ENCODE peak calls at places on chromosomes 16 and 17, in ten cellular contexts. One of them, this sample, is unnamed.

GRCh38 chr17:28549274-28550132 is 2.9 kb downstream of the UNC119 start:
- DNase-seq in NCI-H1092: no peak
- DNase-seq in GM19239: peak
- DNase-seq in CD4-positive, CD25-positive, alpha-beta regulatory T cell: peak
- DNase-seq in effector CD4-positive, alpha-beta T cell: peak
- DNase-seq in GDM1: no peak
- DNase-seq in NCI-H2081: no peak
- DNase-seq in activated CD4-positive, CD25-positive, alpha-beta regulatory T cell: peak
- DNase-seq in progenitor cell of endocrine pancreas: no peak
- DNase-seq in colonic mucosa: no peak
- DNase-seq in this sample: no peak

GRCh38 chr16:30715777-30716445 is 16.9 kb downstream of the SRCAP start:
- DNase-seq in NCI-H1092: no peak
- DNase-seq in GM19239: no peak
- DNase-seq in CD4-positive, CD25-positive, alpha-beta regulatory T cell: peak
- DNase-seq in effector CD4-positive, alpha-beta T cell: peak
- DNase-seq in GDM1: no peak
- DNase-seq in NCI-H2081: no peak
- DNase-seq in activated CD4-positive, CD25-positive, alpha-beta regulatory T cell: no peak
- DNase-seq in progenitor cell of endocrine pancreas: no peak
- DNase-seq in colonic mucosa: no peak
- DNase-seq in this sample: no peak

GRCh38 chr17:77319211-77320031 is 178.7 kb downstream of the SEC14L1 start:
- DNase-seq in NCI-H1092: no peak
- DNase-seq in GM19239: peak
- DNase-seq in CD4-positive, CD25-positive, alpha-beta regulatory T cell: no peak
- DNase-seq in effector CD4-positive, alpha-beta T cell: peak
- DNase-seq in GDM1: peak
- DNase-seq in NCI-H2081: no peak
- DNase-seq in activated CD4-positive, CD25-positive, alpha-beta regulatory T cell: no peak
- DNase-seq in progenitor cell of endocrine pancreas: no peak
- DNase-seq in colonic mucosa: peak
- DNase-seq in this sample: peak

GRCh38 chr17:19762515-19762961 is 14.4 kb upstream of the ALDH3A1 start:
- DNase-seq in NCI-H1092: peak
- DNase-seq in GM19239: peak
- DNase-seq in CD4-positive, CD25-positive, alpha-beta regulatory T cell: peak
- DNase-seq in effector CD4-positive, alpha-beta T cell: peak
- DNase-seq in GDM1: peak
- DNase-seq in NCI-H2081: no peak
- DNase-seq in activated CD4-positive, CD25-positive, alpha-beta regulatory T cell: peak
- DNase-seq in progenitor cell of endocrine pancreas: peak
- DNase-seq in colonic mucosa: peak
- DNase-seq in this sample: peak

GRCh38 chr17:78812849-78813248 is 27.8 kb downstream of the USP36 start:
- DNase-seq in NCI-H1092: no peak
- DNase-seq in GM19239: no peak
- DNase-seq in CD4-positive, CD25-positive, alpha-beta regulatory T cell: no peak
- DNase-seq in effector CD4-positive, alpha-beta T cell: no peak
- DNase-seq in GDM1: no peak
- DNase-seq in NCI-H2081: no peak
- DNase-seq in activated CD4-positive, CD25-positive, alpha-beta regulatory T cell: no peak
- DNase-seq in progenitor cell of endocrine pancreas: no peak
- DNase-seq in colonic mucosa: no peak
- DNase-seq in this sample: no peak

GRCh38 chr17:79628861-79629547 is 18.2 kb upstream of the RBFOX3 start:
- DNase-seq in NCI-H1092: no peak
- DNase-seq in GM19239: no peak
- DNase-seq in CD4-positive, CD25-positive, alpha-beta regulatory T cell: no peak
- DNase-seq in effector CD4-positive, alpha-beta T cell: no peak
- DNase-seq in GDM1: no peak
- DNase-seq in NCI-H2081: no peak
- DNase-seq in activated CD4-positive, CD25-positive, alpha-beta regulatory T cell: no peak
- DNase-seq in progenitor cell of endocrine pancreas: peak
- DNase-seq in colonic mucosa: no peak
- DNase-seq in this sample: no peak

GRCh38 chr17:59837362-59838195 is 55.2 kb downstream of the TUBD1 start:
- DNase-seq in NCI-H1092: no peak
- DNase-seq in GM19239: no peak
- DNase-seq in CD4-positive, CD25-positive, alpha-beta regulatory T cell: peak
- DNase-seq in effector CD4-positive, alpha-beta T cell: peak
- DNase-seq in GDM1: peak
- DNase-seq in NCI-H2081: peak
- DNase-seq in activated CD4-positive, CD25-positive, alpha-beta regulatory T cell: peak
- DNase-seq in progenitor cell of endocrine pancreas: peak
- DNase-seq in colonic mucosa: peak
- DNase-seq in this sample: no peak

GRCh38 chr17:62188713-62189112 is 123.6 kb upstream of the MED13 start:
- DNase-seq in NCI-H1092: no peak
- DNase-seq in GM19239: no peak
- DNase-seq in CD4-positive, CD25-positive, alpha-beta regulatory T cell: no peak
- DNase-seq in effector CD4-positive, alpha-beta T cell: no peak
- DNase-seq in GDM1: no peak
- DNase-seq in NCI-H2081: no peak
- DNase-seq in activated CD4-positive, CD25-positive, alpha-beta regulatory T cell: no peak
- DNase-seq in progenitor cell of endocrine pancreas: no peak
- DNase-seq in colonic mucosa: peak
- DNase-seq in this sample: no peak

GRCh38 chr16:84374160-84374489 is 5.8 kb downstream of the ATP2C2 start:
- DNase-seq in NCI-H1092: no peak
- DNase-seq in GM19239: no peak
- DNase-seq in CD4-positive, CD25-positive, alpha-beta regulatory T cell: no peak
- DNase-seq in effector CD4-positive, alpha-beta T cell: no peak
- DNase-seq in GDM1: no peak
- DNase-seq in NCI-H2081: no peak
- DNase-seq in activated CD4-positive, CD25-positive, alpha-beta regulatory T cell: no peak
- DNase-seq in progenitor cell of endocrine pancreas: no peak
- DNase-seq in colonic mucosa: no peak
- DNase-seq in this sample: no peak

GRCh38 chr17:82217530-82218204 is 5.0 kb upstream of the CCDC57 start:
- DNase-seq in NCI-H1092: no peak
- DNase-seq in GM19239: no peak
- DNase-seq in CD4-positive, CD25-positive, alpha-beta regulatory T cell: no peak
- DNase-seq in effector CD4-positive, alpha-beta T cell: no peak
- DNase-seq in GDM1: no peak
- DNase-seq in NCI-H2081: no peak
- DNase-seq in activated CD4-positive, CD25-positive, alpha-beta regulatory T cell: no peak
- DNase-seq in progenitor cell of endocrine pancreas: no peak
- DNase-seq in colonic mucosa: no peak
- DNase-seq in this sample: peak

GRCh38 chr17:82334622-82335394 is 1.2 kb upstream of the SECTM1 start:
- DNase-seq in NCI-H1092: no peak
- DNase-seq in GM19239: no peak
- DNase-seq in CD4-positive, CD25-positive, alpha-beta regulatory T cell: no peak
- DNase-seq in effector CD4-positive, alpha-beta T cell: no peak
- DNase-seq in GDM1: peak
- DNase-seq in NCI-H2081: no peak
- DNase-seq in activated CD4-positive, CD25-positive, alpha-beta regulatory T cell: no peak
- DNase-seq in progenitor cell of endocrine pancreas: no peak
- DNase-seq in colonic mucosa: no peak
- DNase-seq in this sample: no peak

GRCh38 chr17:44921122-44921882 is 6.0 kb upstream of the GFAP start:
- DNase-seq in NCI-H1092: no peak
- DNase-seq in GM19239: no peak
- DNase-seq in CD4-positive, CD25-positive, alpha-beta regulatory T cell: no peak
- DNase-seq in effector CD4-positive, alpha-beta T cell: no peak
- DNase-seq in GDM1: no peak
- DNase-seq in NCI-H2081: no peak
- DNase-seq in activated CD4-positive, CD25-positive, alpha-beta regulatory T cell: no peak
- DNase-seq in progenitor cell of endocrine pancreas: no peak
- DNase-seq in colonic mucosa: no peak
- DNase-seq in this sample: peak

GRCh38 chr16:9077001-9077809 is 14.2 kb upstream of the HAPSTR1 start:
- DNase-seq in NCI-H1092: no peak
- DNase-seq in GM19239: no peak
- DNase-seq in CD4-positive, CD25-positive, alpha-beta regulatory T cell: no peak
- DNase-seq in effector CD4-positive, alpha-beta T cell: no peak
- DNase-seq in GDM1: no peak
- DNase-seq in NCI-H2081: no peak
- DNase-seq in activated CD4-positive, CD25-positive, alpha-beta regulatory T cell: no peak
- DNase-seq in progenitor cell of endocrine pancreas: no peak
- DNase-seq in colonic mucosa: no peak
- DNase-seq in this sample: no peak

GRCh38 chr16:82425661-82426060 is 201.1 kb upstream of the CDH13 start:
- DNase-seq in NCI-H1092: no peak
- DNase-seq in GM19239: no peak
- DNase-seq in CD4-positive, CD25-positive, alpha-beta regulatory T cell: no peak
- DNase-seq in effector CD4-positive, alpha-beta T cell: no peak
- DNase-seq in GDM1: no peak
- DNase-seq in NCI-H2081: no peak
- DNase-seq in activated CD4-positive, CD25-positive, alpha-beta regulatory T cell: no peak
- DNase-seq in progenitor cell of endocrine pancreas: no peak
- DNase-seq in colonic mucosa: no peak
- DNase-seq in this sample: no peak

GRCh38 chr16:397135-397661 is at the start of gene NME4:
- DNase-seq in NCI-H1092: no peak
- DNase-seq in GM19239: peak
- DNase-seq in CD4-positive, CD25-positive, alpha-beta regulatory T cell: peak
- DNase-seq in effector CD4-positive, alpha-beta T cell: no peak
- DNase-seq in GDM1: peak
- DNase-seq in NCI-H2081: peak
- DNase-seq in activated CD4-positive, CD25-positive, alpha-beta regulatory T cell: no peak
- DNase-seq in progenitor cell of endocrine pancreas: peak
- DNase-seq in colonic mucosa: no peak
- DNase-seq in this sample: no peak

GRCh38 chr16:50475170-50475569 is 73.0 kb upstream of the NKD1 start:
- DNase-seq in NCI-H1092: no peak
- DNase-seq in GM19239: no peak
- DNase-seq in CD4-positive, CD25-positive, alpha-beta regulatory T cell: no peak
- DNase-seq in effector CD4-positive, alpha-beta T cell: no peak
- DNase-seq in GDM1: no peak
- DNase-seq in NCI-H2081: no peak
- DNase-seq in activated CD4-positive, CD25-positive, alpha-beta regulatory T cell: no peak
- DNase-seq in progenitor cell of endocrine pancreas: no peak
- DNase-seq in colonic mucosa: no peak
- DNase-seq in this sample: no peak

GRCh38 chr17:3729881-3730280 is 6.2 kb downstream of the HASPIN start:
- DNase-seq in NCI-H1092: no peak
- DNase-seq in GM19239: no peak
- DNase-seq in CD4-positive, CD25-positive, alpha-beta regulatory T cell: no peak
- DNase-seq in effector CD4-positive, alpha-beta T cell: no peak
- DNase-seq in GDM1: no peak
- DNase-seq in NCI-H2081: no peak
- DNase-seq in activated CD4-positive, CD25-positive, alpha-beta regulatory T cell: no peak
- DNase-seq in progenitor cell of endocrine pancreas: no peak
- DNase-seq in colonic mucosa: no peak
- DNase-seq in this sample: no peak

GRCh38 chr17:33234930-33235685 is 58.0 kb downstream of the ASIC2 start:
- DNase-seq in NCI-H1092: no peak
- DNase-seq in GM19239: no peak
- DNase-seq in CD4-positive, CD25-positive, alpha-beta regulatory T cell: no peak
- DNase-seq in effector CD4-positive, alpha-beta T cell: no peak
- DNase-seq in GDM1: no peak
- DNase-seq in NCI-H2081: no peak
- DNase-seq in activated CD4-positive, CD25-positive, alpha-beta regulatory T cell: no peak
- DNase-seq in progenitor cell of endocrine pancreas: no peak
- DNase-seq in colonic mucosa: peak
- DNase-seq in this sample: peak

GRCh38 chr16:76913046-76913445 is 277.9 kb upstream of the MON1B start:
- DNase-seq in NCI-H1092: no peak
- DNase-seq in GM19239: no peak
- DNase-seq in CD4-positive, CD25-positive, alpha-beta regulatory T cell: no peak
- DNase-seq in effector CD4-positive, alpha-beta T cell: no peak
- DNase-seq in GDM1: no peak
- DNase-seq in NCI-H2081: no peak
- DNase-seq in activated CD4-positive, CD25-positive, alpha-beta regulatory T cell: no peak
- DNase-seq in progenitor cell of endocrine pancreas: no peak
- DNase-seq in colonic mucosa: no peak
- DNase-seq in this sample: no peak

GRCh38 chr17:81417049-81417878 is 22.0 kb downstream of the BAHCC1 start:
- DNase-seq in NCI-H1092: no peak
- DNase-seq in GM19239: no peak
- DNase-seq in CD4-positive, CD25-positive, alpha-beta regulatory T cell: no peak
- DNase-seq in effector CD4-positive, alpha-beta T cell: no peak
- DNase-seq in GDM1: no peak
- DNase-seq in NCI-H2081: no peak
- DNase-seq in activated CD4-positive, CD25-positive, alpha-beta regulatory T cell: no peak
- DNase-seq in progenitor cell of endocrine pancreas: no peak
- DNase-seq in colonic mucosa: peak
- DNase-seq in this sample: no peak

GRCh38 chr17:80513892-80514291 is 30.7 kb upstream of the RPTOR start:
- DNase-seq in NCI-H1092: no peak
- DNase-seq in GM19239: no peak
- DNase-seq in CD4-positive, CD25-positive, alpha-beta regulatory T cell: no peak
- DNase-seq in effector CD4-positive, alpha-beta T cell: no peak
- DNase-seq in GDM1: no peak
- DNase-seq in NCI-H2081: no peak
- DNase-seq in activated CD4-positive, CD25-positive, alpha-beta regulatory T cell: no peak
- DNase-seq in progenitor cell of endocrine pancreas: no peak
- DNase-seq in colonic mucosa: no peak
- DNase-seq in this sample: no peak

GRCh38 chr16:17305694-17306093 is 165.1 kb downstream of the XYLT1 start:
- DNase-seq in NCI-H1092: no peak
- DNase-seq in GM19239: no peak
- DNase-seq in CD4-positive, CD25-positive, alpha-beta regulatory T cell: peak
- DNase-seq in effector CD4-positive, alpha-beta T cell: no peak
- DNase-seq in GDM1: no peak
- DNase-seq in NCI-H2081: no peak
- DNase-seq in activated CD4-positive, CD25-positive, alpha-beta regulatory T cell: no peak
- DNase-seq in progenitor cell of endocrine pancreas: no peak
- DNase-seq in colonic mucosa: no peak
- DNase-seq in this sample: no peak

GRCh38 chr17:40547079-40547784 is 18.0 kb downstream of the CCR7 start:
- DNase-seq in NCI-H1092: peak
- DNase-seq in GM19239: no peak
- DNase-seq in CD4-positive, CD25-positive, alpha-beta regulatory T cell: peak
- DNase-seq in effector CD4-positive, alpha-beta T cell: peak
- DNase-seq in GDM1: peak
- DNase-seq in NCI-H2081: peak
- DNase-seq in activated CD4-positive, CD25-positive, alpha-beta regulatory T cell: peak
- DNase-seq in progenitor cell of endocrine pancreas: no peak
- DNase-seq in colonic mucosa: no peak
- DNase-seq in this sample: no peak

GRCh38 chr16:11667824-11668589 is at the start of gene SNN:
- DNase-seq in NCI-H1092: peak
- DNase-seq in GM19239: peak
- DNase-seq in CD4-positive, CD25-positive, alpha-beta regulatory T cell: peak
- DNase-seq in effector CD4-positive, alpha-beta T cell: peak
- DNase-seq in GDM1: peak
- DNase-seq in NCI-H2081: peak
- DNase-seq in activated CD4-positive, CD25-positive, alpha-beta regulatory T cell: peak
- DNase-seq in progenitor cell of endocrine pancreas: peak
- DNase-seq in colonic mucosa: peak
- DNase-seq in this sample: peak

GRCh38 chr16:86490859-86491642 is 19.3 kb upstream of the FOXF1 start:
- DNase-seq in NCI-H1092: no peak
- DNase-seq in GM19239: no peak
- DNase-seq in CD4-positive, CD25-positive, alpha-beta regulatory T cell: no peak
- DNase-seq in effector CD4-positive, alpha-beta T cell: no peak
- DNase-seq in GDM1: no peak
- DNase-seq in NCI-H2081: no peak
- DNase-seq in activated CD4-positive, CD25-positive, alpha-beta regulatory T cell: no peak
- DNase-seq in progenitor cell of endocrine pancreas: no peak
- DNase-seq in colonic mucosa: no peak
- DNase-seq in this sample: no peak

GRCh38 chr17:58097384-58098088 is 14.3 kb downstream of the DYNLL2 start:
- DNase-seq in NCI-H1092: no peak
- DNase-seq in GM19239: no peak
- DNase-seq in CD4-positive, CD25-positive, alpha-beta regulatory T cell: no peak
- DNase-seq in effector CD4-positive, alpha-beta T cell: no peak
- DNase-seq in GDM1: no peak
- DNase-seq in NCI-H2081: no peak
- DNase-seq in activated CD4-positive, CD25-positive, alpha-beta regulatory T cell: no peak
- DNase-seq in progenitor cell of endocrine pancreas: no peak
- DNase-seq in colonic mucosa: no peak
- DNase-seq in this sample: no peak

GRCh38 chr17:81207610-81208581 is 14.9 kb downstream of the CEP131 start:
- DNase-seq in NCI-H1092: peak
- DNase-seq in GM19239: no peak
- DNase-seq in CD4-positive, CD25-positive, alpha-beta regulatory T cell: no peak
- DNase-seq in effector CD4-positive, alpha-beta T cell: no peak
- DNase-seq in GDM1: no peak
- DNase-seq in NCI-H2081: peak
- DNase-seq in activated CD4-positive, CD25-positive, alpha-beta regulatory T cell: no peak
- DNase-seq in progenitor cell of endocrine pancreas: no peak
- DNase-seq in colonic mucosa: no peak
- DNase-seq in this sample: no peak

This sample was measured in left ventricle myocardium inferior.